ENCODE peak calls at places on chromosome 2, in nine cellular contexts. T is A549, Z is K562, S is GM12878, M is IMR-90, G is suprapubic skin, W is esophagus muscularis mucosa, K is transverse colon, J is adrenal gland. P is an unnamed sample.

GRCh38 chr2:72457801-72458516 is 310.3 kb upstream of the CYP26B1 start:
- DNase-seq in T (no peak), Z (no peak), S (no peak), M (peak; percentile 54), G (no peak), W (no peak), K (no peak), J (no peak), P (no peak)

GRCh38 chr2:145200307-145200706 is 680.4 kb upstream of the ZEB2 start:
- DNase-seq in T (no peak), Z (no peak), S (no peak), M (no peak), G (no peak), W (peak; percentile 55), K (no peak), J (no peak), P (no peak)

GRCh38 chr2:43388371-43388770 is 162.0 kb upstream of the ZFP36L2 start:
- DNase-seq in T (no peak), Z (no peak), S (no peak), M (no peak), G (no peak), W (no peak), K (no peak), J (no peak), P (no peak)

GRCh38 chr2:29627366-29627765 is 294.0 kb downstream of the ALK start:
- DNase-seq in T (no peak), Z (no peak), S (no peak), M (peak; percentile 91), G (no peak), W (no peak), K (no peak), J (no peak), P (no peak)

GRCh38 chr2:154466226-154466625 is 232.3 kb upstream of the KCNJ3 start:
- DNase-seq in T (no peak), Z (no peak), S (no peak), M (no peak), G (no peak), W (no peak), K (no peak), J (no peak), P (no peak)

GRCh38 chr2:122804494-122804893 is 1049.0 kb downstream of the TSN start:
- DNase-seq in T (no peak), Z (no peak), S (no peak), M (no peak), G (no peak), W (no peak), K (no peak), J (no peak), P (no peak)

GRCh38 chr2:10536569-10537133 is 88.5 kb upstream of the ODC1 start:
- DNase-seq in T (no peak), Z (no peak), S (no peak), M (no peak), G (no peak), W (no peak), K (no peak), J (no peak), P (no peak)

GRCh38 chr2:31176742-31177141 is 38.5 kb upstream of the GALNT14 start:
- DNase-seq in T (no peak), Z (no peak), S (no peak), M (no peak), G (no peak), W (no peak), K (no peak), J (no peak), P (no peak)

GRCh38 chr2:240584486-240585031 is 2.0 kb upstream of the CAPN10 start:
- DNase-seq in T (no peak), Z (peak; percentile 90), S (peak; percentile 100), M (no peak), G (no peak), W (no peak), K (peak; percentile 60), J (no peak), P (peak; percentile 68)
- TF ChIP-seq POLR2A in T (no peak), Z (peak; percentile 58), S (peak; percentile 80), M (no peak), G (no peak), W (no peak), K (no peak), J (no peak), P (peak; percentile 31)

GRCh38 chr2:237546040-237546875 is 20.1 kb upstream of the PRLH start:
- DNase-seq in T (no peak), Z (no peak), S (no peak), M (no peak), G (no peak), W (no peak), K (no peak), J (no peak), P (no peak)
- TF ChIP-seq CTCF in T (no peak), Z (no peak), S (no peak), M (no peak), G (no peak), W (no peak), K (no peak), J (no peak), P (no peak)

DNA sequence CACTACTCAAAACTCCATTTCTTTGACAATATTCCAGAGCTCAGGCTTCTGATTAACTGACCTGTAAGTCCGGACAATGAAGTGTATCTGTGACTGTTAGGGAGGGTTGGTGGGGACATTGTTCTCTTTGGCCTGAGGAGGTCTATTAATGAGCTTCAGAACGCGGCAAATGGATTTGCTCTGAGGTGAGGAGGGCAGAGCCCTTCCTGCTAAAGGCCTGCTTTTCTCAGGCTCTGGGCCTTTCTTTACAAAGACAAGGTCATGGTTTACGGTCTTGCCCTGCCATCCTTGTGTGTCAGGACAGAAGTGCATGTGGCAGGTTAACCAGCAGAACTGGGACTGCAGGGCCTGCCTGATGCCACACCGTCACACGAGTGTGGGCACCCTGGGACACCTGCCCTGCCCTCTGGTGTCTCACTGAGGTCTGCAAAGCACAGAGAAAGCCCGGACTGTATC is 7.2 kb downstream of the ALKAL2 start:
- DNase-seq in T (no peak), Z (no peak), S (no peak), M (no peak), G (no peak), W (peak; percentile 62), K (no peak), J (peak; percentile 44), P (no peak)
- TF ChIP-seq POLR2A in T (no peak), Z (no peak), S (no peak), M (no peak), G (no peak), W (no peak), K (no peak), J (peak; percentile 33), P (no peak)

GRCh38 chr2:3059111-3059990 is 318.3 kb downstream of the EIPR1 start:
- DNase-seq in T (no peak), Z (no peak), S (no peak), M (no peak), G (no peak), W (no peak), K (no peak), J (no peak), P (no peak)

GRCh38 chr2:3066831-3067230 is 310.8 kb downstream of the EIPR1 start:
- DNase-seq in T (no peak), Z (no peak), S (no peak), M (no peak), G (no peak), W (peak; percentile 68), K (no peak), J (no peak), P (no peak)

GRCh38 chr2:3062476-3063260 is 314.9 kb downstream of the EIPR1 start:
- DNase-seq in T (no peak), Z (no peak), S (no peak), M (no peak), G (no peak), W (no peak), K (no peak), J (no peak), P (no peak)
- TF ChIP-seq CTCF in T (no peak), Z (no peak), S (no peak), M (no peak), G (no peak), W (no peak), K (no peak), J (no peak), P (no peak)

GRCh38 chr2:216932806-216933579 is 73.1 kb upstream of the TNP1 start:
- DNase-seq in T (no peak), Z (peak; percentile 59), S (no peak), M (no peak), G (no peak), W (no peak), K (no peak), J (no peak), P (no peak)

GRCh38 chr2:216934623-216935022 is 74.8 kb upstream of the TNP1 start:
- DNase-seq in T (no peak), Z (no peak), S (no peak), M (no peak), G (no peak), W (no peak), K (no peak), J (no peak), P (no peak)

GRCh38 chr2:216930716-216931115 is 70.9 kb upstream of the TNP1 start:
- DNase-seq in T (no peak), Z (no peak), S (no peak), M (no peak), G (no peak), W (no peak), K (no peak), J (no peak), P (no peak)

GRCh38 chr2:216934151-216934550 is 74.3 kb upstream of the TNP1 start:
- DNase-seq in T (no peak), Z (no peak), S (no peak), M (no peak), G (no peak), W (no peak), K (no peak), J (no peak), P (no peak)

DNA sequence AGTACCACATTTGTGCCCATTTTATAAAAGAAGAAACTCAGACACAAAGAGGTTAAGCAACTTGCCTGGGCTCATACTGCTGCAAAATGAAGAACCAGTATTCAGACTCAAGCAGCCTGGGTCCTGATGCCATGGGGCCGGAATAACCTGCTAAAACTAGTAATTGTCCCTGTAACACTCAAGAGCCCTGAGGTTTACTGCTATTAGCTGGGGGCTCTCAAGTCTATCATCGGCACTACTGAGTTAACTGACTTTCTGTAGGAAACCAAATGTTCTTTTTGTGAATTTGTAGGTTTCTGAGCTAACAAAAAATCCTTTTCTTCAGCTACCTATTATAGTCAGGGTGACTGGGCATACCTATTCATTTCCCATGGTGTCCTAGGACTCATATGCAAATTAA is 72.2 kb upstream of the TNP1 start:
- DNase-seq in T (no peak), Z (no peak), S (no peak), M (no peak), G (no peak), W (no peak), K (no peak), J (no peak), P (no peak)
- TF ChIP-seq POLR2A in T (no peak), Z (peak; percentile 69), S (no peak), M (no peak), G (no peak), W (no peak), K (no peak), J (no peak), P (no peak)